ENCODE peak calls at places on chromosome 12, in four cellular contexts. One of them, this sample, is unnamed.

GRCh38 chr12:131940121-131940520 is 9.6 kb upstream of the EP400 start:
- DNase-seq in NCI-H1048: no peak
- DNase-seq in fibroblast of the conjunctiva: no peak
- DNase-seq in stimulated activated CD4-positive, alpha-beta T cell treated with anti-CD3 and anti-CD28 coated beads, Interleukin-15, amount 100 ng/mL, for 1 hour: no peak
- DNase-seq in this sample: no peak

GRCh38 chr12:84134797-84135366 is 777.7 kb downstream of the SLC6A15 start:
- DNase-seq in NCI-H1048: no peak
- DNase-seq in stimulated activated CD4-positive, alpha-beta T cell treated with anti-CD3 and anti-CD28 coated beads, Interleukin-15, amount 100 ng/mL, for 1 hour: no peak
- DNase-seq in fibroblast of the conjunctiva: no peak
- DNase-seq in this sample: peak; percentile 63

GRCh38 chr12:12032771-12033588 is 37.8 kb upstream of the BCL2L14 start:
- DNase-seq in fibroblast of the conjunctiva: peak; percentile 85
- DNase-seq in NCI-H1048: peak; percentile 55
- DNase-seq in stimulated activated CD4-positive, alpha-beta T cell treated with anti-CD3 and anti-CD28 coated beads, Interleukin-15, amount 100 ng/mL, for 1 hour: peak; percentile 49
- DNase-seq in this sample: peak; percentile 74

GRCh38 chr12:66881401-66881800 is 202.5 kb upstream of the GRIP1 start:
- DNase-seq in fibroblast of the conjunctiva: no peak
- DNase-seq in stimulated activated CD4-positive, alpha-beta T cell treated with anti-CD3 and anti-CD28 coated beads, Interleukin-15, amount 100 ng/mL, for 1 hour: no peak
- DNase-seq in NCI-H1048: no peak
- DNase-seq in this sample: no peak

GRCh38 chr12:48002179-48002601 is 2.1 kb downstream of the COL2A1 start:
- DNase-seq in NCI-H1048: peak; percentile 28
- DNase-seq in stimulated activated CD4-positive, alpha-beta T cell treated with anti-CD3 and anti-CD28 coated beads, Interleukin-15, amount 100 ng/mL, for 1 hour: no peak
- DNase-seq in fibroblast of the conjunctiva: no peak
- DNase-seq in this sample: no peak

GRCh38 chr12:83823386-83824045 is 1089.1 kb downstream of the SLC6A15 start:
- DNase-seq in NCI-H1048: peak; percentile 22
- DNase-seq in fibroblast of the conjunctiva: no peak
- DNase-seq in stimulated activated CD4-positive, alpha-beta T cell treated with anti-CD3 and anti-CD28 coated beads, Interleukin-15, amount 100 ng/mL, for 1 hour: no peak
- DNase-seq in this sample: no peak

GRCh38 chr12:34151019-34151418 is 128.7 kb downstream of the ALG10 start:
- DNase-seq in fibroblast of the conjunctiva: no peak
- DNase-seq in NCI-H1048: no peak
- DNase-seq in stimulated activated CD4-positive, alpha-beta T cell treated with anti-CD3 and anti-CD28 coated beads, Interleukin-15, amount 100 ng/mL, for 1 hour: no peak
- DNase-seq in this sample: no peak

GRCh38 chr12:68462799-68463198 is 130.6 kb upstream of the MDM1 start:
- DNase-seq in stimulated activated CD4-positive, alpha-beta T cell treated with anti-CD3 and anti-CD28 coated beads, Interleukin-15, amount 100 ng/mL, for 1 hour: no peak
- DNase-seq in fibroblast of the conjunctiva: no peak
- DNase-seq in NCI-H1048: no peak
- DNase-seq in this sample: no peak

GRCh38 chr12:130161261-130162231 is 718 bp upstream of the FZD10 start:
- DNase-seq in stimulated activated CD4-positive, alpha-beta T cell treated with anti-CD3 and anti-CD28 coated beads, Interleukin-15, amount 100 ng/mL, for 1 hour: no peak
- DNase-seq in fibroblast of the conjunctiva: no peak
- DNase-seq in NCI-H1048: no peak
- DNase-seq in this sample: peak; percentile 3

GRCh38 chr12:132117558-132117875 is 26.6 kb downstream of the DDX51 start:
- DNase-seq in fibroblast of the conjunctiva: no peak
- DNase-seq in NCI-H1048: no peak
- DNase-seq in stimulated activated CD4-positive, alpha-beta T cell treated with anti-CD3 and anti-CD28 coated beads, Interleukin-15, amount 100 ng/mL, for 1 hour: no peak
- DNase-seq in this sample: no peak

GRCh38 chr12:57240926-57241555 is 9.9 kb downstream of the STAC3 start:
- DNase-seq in stimulated activated CD4-positive, alpha-beta T cell treated with anti-CD3 and anti-CD28 coated beads, Interleukin-15, amount 100 ng/mL, for 1 hour: no peak
- DNase-seq in NCI-H1048: no peak
- DNase-seq in fibroblast of the conjunctiva: no peak
- DNase-seq in this sample: no peak

GRCh38 chr12:56683-57346 is 9.8 kb upstream of the IQSEC3 start:
- DNase-seq in fibroblast of the conjunctiva: no peak
- DNase-seq in stimulated activated CD4-positive, alpha-beta T cell treated with anti-CD3 and anti-CD28 coated beads, Interleukin-15, amount 100 ng/mL, for 1 hour: no peak
- DNase-seq in NCI-H1048: no peak
- DNase-seq in this sample: no peak

GRCh38 chr12:72271741-72272661 is at the start of gene TRHDE:
- DNase-seq in stimulated activated CD4-positive, alpha-beta T cell treated with anti-CD3 and anti-CD28 coated beads, Interleukin-15, amount 100 ng/mL, for 1 hour: no peak
- DNase-seq in fibroblast of the conjunctiva: no peak
- DNase-seq in NCI-H1048: no peak
- DNase-seq in this sample: peak; percentile 83

GRCh38 chr12:46342562-46343033 is 30.0 kb downstream of the SLC38A2 start:
- DNase-seq in NCI-H1048: no peak
- DNase-seq in stimulated activated CD4-positive, alpha-beta T cell treated with anti-CD3 and anti-CD28 coated beads, Interleukin-15, amount 100 ng/mL, for 1 hour: no peak
- DNase-seq in fibroblast of the conjunctiva: no peak
- DNase-seq in this sample: peak; percentile 57

GRCh38 chr12:117874842-117875434 is 93.9 kb downstream of the KSR2 start:
- DNase-seq in stimulated activated CD4-positive, alpha-beta T cell treated with anti-CD3 and anti-CD28 coated beads, Interleukin-15, amount 100 ng/mL, for 1 hour: peak; percentile 60
- DNase-seq in fibroblast of the conjunctiva: peak; percentile 27
- DNase-seq in NCI-H1048: peak; percentile 39
- DNase-seq in this sample: peak; percentile 76

GRCh38 chr12:26080911-26081310 is 43.9 kb downstream of the BHLHE41 start:
- DNase-seq in NCI-H1048: no peak
- DNase-seq in stimulated activated CD4-positive, alpha-beta T cell treated with anti-CD3 and anti-CD28 coated beads, Interleukin-15, amount 100 ng/mL, for 1 hour: no peak
- DNase-seq in fibroblast of the conjunctiva: no peak
- DNase-seq in this sample: no peak

This sample was measured in foreskin fibroblast.